ENCODE peak calls at places on chromosomes 16 and 17, in ten cellular contexts. One of them, this sample, is unnamed.

GRCh38 chr17:69344939-69345338 is 18.0 kb upstream of the ABCA5 start:
- DNase-seq in NAMALWA: no peak
- DNase-seq in H9: no peak
- DNase-seq in stimulated activated naive CD4-positive, alpha-beta T cell: no peak
- DNase-seq in T-helper 2 cell: no peak
- DNase-seq in glutamatergic neuron: no peak
- DNase-seq in GM19239: no peak
- DNase-seq in NCI-H748 treated with DMSO at 0.1 percent for 48 hours: no peak
- DNase-seq in stimulated activated CD4-positive, alpha-beta T cell treated with anti-CD3 and anti-CD28 coated beads, Interleukin-12 subunit alpha, Interleukin-12 subunit beta, amount 100 ng/mL, for 4 hours: no peak
- DNase-seq in mucosa of gallbladder: no peak
- DNase-seq in this sample: no peak

GRCh38 chr17:63932008-63932561 is at the start of gene CD79B:
- DNase-seq in glutamatergic neuron: no peak
- DNase-seq in NCI-H748 treated with DMSO at 0.1 percent for 48 hours: no peak
- DNase-seq in mucosa of gallbladder: no peak
- DNase-seq in stimulated activated naive CD4-positive, alpha-beta T cell: peak
- DNase-seq in stimulated activated CD4-positive, alpha-beta T cell treated with anti-CD3 and anti-CD28 coated beads, Interleukin-12 subunit alpha, Interleukin-12 subunit beta, amount 100 ng/mL, for 4 hours: peak
- DNase-seq in T-helper 2 cell: no peak
- DNase-seq in H9: no peak
- DNase-seq in NAMALWA: peak
- DNase-seq in GM19239: peak
- DNase-seq in this sample: no peak

GRCh38 chr16:1691276-1691675 is 13.2 kb downstream of the JPT2 start:
- DNase-seq in glutamatergic neuron: no peak
- DNase-seq in NCI-H748 treated with DMSO at 0.1 percent for 48 hours: no peak
- DNase-seq in H9: no peak
- DNase-seq in stimulated activated naive CD4-positive, alpha-beta T cell: no peak
- DNase-seq in T-helper 2 cell: no peak
- DNase-seq in mucosa of gallbladder: no peak
- DNase-seq in NAMALWA: no peak
- DNase-seq in GM19239: no peak
- DNase-seq in stimulated activated CD4-positive, alpha-beta T cell treated with anti-CD3 and anti-CD28 coated beads, Interleukin-12 subunit alpha, Interleukin-12 subunit beta, amount 100 ng/mL, for 4 hours: no peak
- DNase-seq in this sample: no peak

GRCh38 chr17:71548540-71549190 is 572.2 kb upstream of the SOX9 start:
- DNase-seq in NAMALWA: no peak
- DNase-seq in stimulated activated CD4-positive, alpha-beta T cell treated with anti-CD3 and anti-CD28 coated beads, Interleukin-12 subunit alpha, Interleukin-12 subunit beta, amount 100 ng/mL, for 4 hours: no peak
- DNase-seq in mucosa of gallbladder: no peak
- DNase-seq in H9: no peak
- DNase-seq in glutamatergic neuron: no peak
- DNase-seq in stimulated activated naive CD4-positive, alpha-beta T cell: no peak
- DNase-seq in T-helper 2 cell: no peak
- DNase-seq in NCI-H748 treated with DMSO at 0.1 percent for 48 hours: no peak
- DNase-seq in GM19239: no peak
- DNase-seq in this sample: no peak

GRCh38 chr16:71669926-71670536 is 44.0 kb downstream of the MARVELD3 start:
- DNase-seq in T-helper 2 cell: no peak
- DNase-seq in mucosa of gallbladder: no peak
- DNase-seq in glutamatergic neuron: no peak
- DNase-seq in NCI-H748 treated with DMSO at 0.1 percent for 48 hours: no peak
- DNase-seq in NAMALWA: no peak
- DNase-seq in stimulated activated CD4-positive, alpha-beta T cell treated with anti-CD3 and anti-CD28 coated beads, Interleukin-12 subunit alpha, Interleukin-12 subunit beta, amount 100 ng/mL, for 4 hours: no peak
- DNase-seq in H9: no peak
- DNase-seq in stimulated activated naive CD4-positive, alpha-beta T cell: no peak
- DNase-seq in GM19239: no peak
- DNase-seq in this sample: no peak

GRCh38 chr17:7557825-7558543 is 566 bp upstream of the TNFSF13 start:
- DNase-seq in NAMALWA: no peak
- DNase-seq in NCI-H748 treated with DMSO at 0.1 percent for 48 hours: no peak
- DNase-seq in stimulated activated naive CD4-positive, alpha-beta T cell: no peak
- DNase-seq in T-helper 2 cell: no peak
- DNase-seq in H9: peak
- DNase-seq in GM19239: no peak
- DNase-seq in mucosa of gallbladder: peak
- DNase-seq in stimulated activated CD4-positive, alpha-beta T cell treated with anti-CD3 and anti-CD28 coated beads, Interleukin-12 subunit alpha, Interleukin-12 subunit beta, amount 100 ng/mL, for 4 hours: no peak
- DNase-seq in glutamatergic neuron: no peak
- DNase-seq in this sample: peak

GRCh38 chr16:25126820-25127232 is 15.3 kb downstream of the LCMT1 start:
- DNase-seq in stimulated activated CD4-positive, alpha-beta T cell treated with anti-CD3 and anti-CD28 coated beads, Interleukin-12 subunit alpha, Interleukin-12 subunit beta, amount 100 ng/mL, for 4 hours: peak
- DNase-seq in GM19239: no peak
- DNase-seq in mucosa of gallbladder: no peak
- DNase-seq in H9: no peak
- DNase-seq in glutamatergic neuron: no peak
- DNase-seq in NAMALWA: peak
- DNase-seq in stimulated activated naive CD4-positive, alpha-beta T cell: peak
- DNase-seq in NCI-H748 treated with DMSO at 0.1 percent for 48 hours: no peak
- DNase-seq in T-helper 2 cell: peak
- DNase-seq in this sample: no peak

GRCh38 chr17:50114849-50115357 is 15.1 kb downstream of the SAMD14 start:
- DNase-seq in GM19239: no peak
- DNase-seq in T-helper 2 cell: no peak
- DNase-seq in stimulated activated CD4-positive, alpha-beta T cell treated with anti-CD3 and anti-CD28 coated beads, Interleukin-12 subunit alpha, Interleukin-12 subunit beta, amount 100 ng/mL, for 4 hours: no peak
- DNase-seq in H9: peak
- DNase-seq in NCI-H748 treated with DMSO at 0.1 percent for 48 hours: peak
- DNase-seq in stimulated activated naive CD4-positive, alpha-beta T cell: peak
- DNase-seq in NAMALWA: peak
- DNase-seq in glutamatergic neuron: no peak
- DNase-seq in mucosa of gallbladder: no peak
- DNase-seq in this sample: peak

GRCh38 chr17:517181-517580 is 164.6 kb upstream of the RPH3AL start:
- DNase-seq in glutamatergic neuron: no peak
- DNase-seq in mucosa of gallbladder: no peak
- DNase-seq in stimulated activated CD4-positive, alpha-beta T cell treated with anti-CD3 and anti-CD28 coated beads, Interleukin-12 subunit alpha, Interleukin-12 subunit beta, amount 100 ng/mL, for 4 hours: no peak
- DNase-seq in stimulated activated naive CD4-positive, alpha-beta T cell: no peak
- DNase-seq in T-helper 2 cell: no peak
- DNase-seq in NAMALWA: no peak
- DNase-seq in NCI-H748 treated with DMSO at 0.1 percent for 48 hours: no peak
- DNase-seq in GM19239: no peak
- DNase-seq in H9: no peak
- DNase-seq in this sample: no peak

GRCh38 chr16:23679274-23679985 is 741 bp downstream of the PLK1 start:
- DNase-seq in glutamatergic neuron: peak
- DNase-seq in NAMALWA: peak
- DNase-seq in mucosa of gallbladder: no peak
- DNase-seq in H9: peak
- DNase-seq in NCI-H748 treated with DMSO at 0.1 percent for 48 hours: no peak
- DNase-seq in T-helper 2 cell: no peak
- DNase-seq in stimulated activated CD4-positive, alpha-beta T cell treated with anti-CD3 and anti-CD28 coated beads, Interleukin-12 subunit alpha, Interleukin-12 subunit beta, amount 100 ng/mL, for 4 hours: no peak
- DNase-seq in stimulated activated naive CD4-positive, alpha-beta T cell: no peak
- DNase-seq in GM19239: no peak
- DNase-seq in this sample: peak

GRCh38 chr17:9072626-9073339 is 51.5 kb downstream of the NTN1 start:
- DNase-seq in stimulated activated CD4-positive, alpha-beta T cell treated with anti-CD3 and anti-CD28 coated beads, Interleukin-12 subunit alpha, Interleukin-12 subunit beta, amount 100 ng/mL, for 4 hours: no peak
- DNase-seq in stimulated activated naive CD4-positive, alpha-beta T cell: no peak
- DNase-seq in NAMALWA: no peak
- DNase-seq in H9: peak
- DNase-seq in NCI-H748 treated with DMSO at 0.1 percent for 48 hours: no peak
- DNase-seq in mucosa of gallbladder: peak
- DNase-seq in glutamatergic neuron: no peak
- DNase-seq in GM19239: no peak
- DNase-seq in T-helper 2 cell: no peak
- DNase-seq in this sample: no peak

GRCh38 chr16:25155553-25156460 is 44.3 kb downstream of the LCMT1 start:
- DNase-seq in GM19239: no peak
- DNase-seq in stimulated activated CD4-positive, alpha-beta T cell treated with anti-CD3 and anti-CD28 coated beads, Interleukin-12 subunit alpha, Interleukin-12 subunit beta, amount 100 ng/mL, for 4 hours: peak
- DNase-seq in NAMALWA: no peak
- DNase-seq in NCI-H748 treated with DMSO at 0.1 percent for 48 hours: no peak
- DNase-seq in glutamatergic neuron: no peak
- DNase-seq in T-helper 2 cell: no peak
- DNase-seq in mucosa of gallbladder: no peak
- DNase-seq in stimulated activated naive CD4-positive, alpha-beta T cell: no peak
- DNase-seq in H9: no peak
- DNase-seq in this sample: no peak